ENCODE peak calls at places on chromosomes 4 and X, in seven cellular contexts. Q is uterus; V is effector memory CD4-positive, alpha-beta T cell; W is CD8-positive, alpha-beta memory T cell; Y is transverse colon; N is left ventricle myocardium inferior; T is H9. J is an unnamed sample.
A peak's percentile ranks its signal among the peaks of the same experiment; 100 is the strongest.

GRCh38 chr4:38371391-38371851 is 292.6 kb upstream of the KLF3 start:
- DNase-seq in Q (no peak), N (no peak), T (no peak), Y (no peak), V (no peak), W (no peak), J (no peak)

GRCh38 chr4:76532810-76533209 is 97.8 kb downstream of the SHROOM3 start:
- DNase-seq in Y (no peak), Q (no peak), V (no peak), N (no peak), W (no peak), T (no peak), J (no peak)

GRCh38 chr4:140163029-140163810 is 9.2 kb upstream of the MAML3 start:
- DNase-seq in W (no peak), V (no peak), N (no peak), T (no peak), Y (no peak), Q (peak; percentile 70), J (no peak)

GRCh38 chr4:130486186-130486585 is 1390.2 kb downstream of the C4orf33 start:
- DNase-seq in V (no peak), N (no peak), Y (no peak), T (no peak), Q (no peak), W (no peak), J (no peak)

GRCh38 chr4:80029364-80029763 is 43.7 kb downstream of the ANTXR2 start:
- DNase-seq in N (no peak), T (no peak), Q (no peak), W (no peak), Y (no peak), V (no peak), J (no peak)

GRCh38 chrX:122625821-122626220 is 558.3 kb upstream of the GRIA3 start:
- DNase-seq in Y (no peak), V (no peak), Q (no peak), T (no peak), W (no peak), N (no peak), J (no peak)

GRCh38 chr4:122652379-122652778 is 31.5 kb upstream of the IL21 start:
- DNase-seq in N (no peak), Y (peak; percentile 13), T (no peak), W (peak; percentile 15), V (no peak), Q (peak; percentile 46), J (no peak)

GRCh38 chr4:184317234-184317918 is 99.7 kb upstream of the ENPP6 start:
- DNase-seq in Q (no peak), V (no peak), T (peak; percentile 17), N (no peak), W (no peak), Y (no peak), J (no peak)

GRCh38 chr4:87228561-87228860 is 8.1 kb upstream of the KLHL8 start:
- DNase-seq in Q (no peak), T (no peak), Y (peak; percentile 17), N (no peak), W (no peak), V (no peak), J (no peak)

GRCh38 chr4:152655272-152656129 is 24.3 kb downstream of the TMEM154 start:
- DNase-seq in W (no peak), N (no peak), Q (no peak), Y (peak; percentile 67), T (no peak), V (no peak), J (no peak)

GRCh38 chrX:41900321-41900720 is 23.0 kb downstream of the CASK start:
- DNase-seq in Q (no peak), Y (no peak), W (no peak), T (no peak), N (no peak), V (no peak), J (no peak)

GRCh38 chr4:169017971-169018370 is 7.9 kb upstream of the CBR4 start:
- DNase-seq in T (no peak), Q (no peak), N (no peak), V (no peak), W (no peak), Y (no peak), J (no peak)

GRCh38 chrX:140507223-140507981 is 2.5 kb upstream of the SOX3 start:
- DNase-seq in V (no peak), W (no peak), T (peak; percentile 28), Q (no peak), N (no peak), Y (no peak), J (no peak)

GRCh38 chr4:58749206-58749605 is 1639.0 kb upstream of the IGFBP7 start:
- DNase-seq in N (no peak), W (no peak), Y (peak; percentile 73), V (no peak), T (no peak), Q (no peak), J (peak; percentile 32)

GRCh38 chrX:55142206-55142918 is 53.5 kb downstream of the PAGE2 start:
- DNase-seq in W (no peak), Q (no peak), T (no peak), N (no peak), Y (peak; percentile 21), V (no peak), J (no peak)

GRCh38 chr4:37304612-37305011 is 60.1 kb downstream of the NWD2 start:
- DNase-seq in W (no peak), N (no peak), Q (no peak), T (no peak), V (no peak), Y (no peak), J (no peak)

GRCh38 chr4:90112715-90113114 is 14.5 kb upstream of the CCSER1 start:
- DNase-seq in Y (no peak), N (no peak), T (no peak), Q (no peak), W (no peak), V (no peak), J (no peak)

GRCh38 chr4:102787944-102788343 is 27.2 kb upstream of the MANBA start:
- DNase-seq in Q (no peak), W (no peak), V (no peak), Y (no peak), N (no peak), T (no peak), J (no peak)

GRCh38 chr4:102794999-102795398 is 32.4 kb downstream of the UBE2D3 start:
- DNase-seq in V (no peak), N (no peak), T (no peak), Q (no peak), W (no peak), Y (no peak), J (no peak)

GRCh38 chr4:102792361-102792936 is 31.7 kb upstream of the MANBA start:
- DNase-seq in Y (no peak), V (no peak), W (no peak), N (no peak), T (no peak), Q (no peak), J (no peak)

GRCh38 chr4:102789317-102789717 is 28.5 kb upstream of the MANBA start:
- DNase-seq in Q (no peak), T (no peak), N (no peak), V (no peak), Y (no peak), W (no peak), J (no peak)

DNA sequence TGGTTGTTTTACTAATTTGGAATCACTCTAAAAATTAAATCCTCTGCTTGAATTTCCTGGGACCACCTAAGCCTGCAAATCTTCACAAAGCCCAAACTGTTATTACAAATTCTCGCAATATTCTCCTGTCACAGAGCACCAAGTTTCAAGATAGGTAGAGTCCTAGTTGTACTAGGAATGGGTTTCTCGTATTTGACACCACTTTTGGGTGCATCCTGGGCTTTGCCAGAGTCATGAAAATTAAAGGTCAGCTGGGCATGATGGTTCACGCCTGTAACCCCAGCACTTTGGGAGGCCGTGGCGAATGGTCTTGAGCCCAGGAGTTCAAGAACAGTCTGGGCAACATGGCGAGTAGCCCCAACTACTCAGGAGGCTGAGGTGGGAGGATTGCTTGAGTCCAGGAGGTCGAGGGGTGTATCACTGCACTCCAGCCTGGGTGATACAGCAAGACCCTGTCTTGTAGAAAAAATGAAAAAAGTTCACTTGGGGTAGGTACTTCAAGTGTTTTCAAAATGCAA is 30.6 kb upstream of the MANBA start:
- DNase-seq in Q (no peak), W (no peak), N (no peak), V (no peak), T (no peak), Y (no peak), J (no peak)
- H3K27ac ChIP-seq in Q (no peak overlapping the region), W (no peak overlapping the region), N (no peak overlapping the region), V (no peak overlapping the region), T (no peak overlapping the region), Y (no peak overlapping the region), J (no peak overlapping the region)

GRCh38 chr4:3863841-3864734 is 97.9 kb downstream of the ADRA2C start:
- DNase-seq in W (no peak), Y (no peak), N (no peak), Q (no peak), V (no peak), T (no peak), J (peak; percentile 73)
- H3K27me3 ChIP-seq in W (no peaks in the 10 kb centered on the region), Y (peaks cover 55% of the 10 kb centered on the region), N (peaks cover 99% of the 10 kb centered on the region), Q (no peaks in the 10 kb centered on the region), V (no peaks in the 10 kb centered on the region), T (no peaks in the 10 kb centered on the region), J (no peaks in the 10 kb centered on the region)

GRCh38 chrX:106726485-106727437 is at the start of gene RNF128:
- DNase-seq in Y (peak; percentile 76), W (no peak), T (peak; percentile 78), Q (no peak), N (no peak), V (no peak), J (peak; percentile 59)
- H3K27ac ChIP-seq in Y (peak within 1 kb of the TSS; percentile 77), W (no peak within 1 kb of the TSS), T (no peak within 1 kb of the TSS), Q (no peak within 1 kb of the TSS), N (no peak within 1 kb of the TSS), V (no peak within 1 kb of the TSS), J (peak within 1 kb of the TSS; percentile 41)

GRCh38 chr4:53654300-53654758 is 63.0 kb upstream of the LNX1 start:
- DNase-seq in Y (no peak), Q (peak; percentile 57), V (no peak), T (no peak), W (no peak), N (no peak), J (no peak)

GRCh38 chr4:53658029-53658428 is 66.7 kb upstream of the LNX1 start:
- DNase-seq in W (no peak), V (no peak), N (no peak), T (no peak), Y (no peak), Q (no peak), J (no peak)

GRCh38 chr4:53653484-53654053 is 62.3 kb upstream of the LNX1 start:
- DNase-seq in Q (no peak), V (no peak), Y (peak; percentile 38), N (no peak), W (no peak), T (no peak), J (no peak)

GRCh38 chr4:53659112-53659511 is 67.8 kb upstream of the LNX1 start:
- DNase-seq in W (no peak), Y (no peak), Q (no peak), V (no peak), T (no peak), N (no peak), J (no peak)

DNA sequence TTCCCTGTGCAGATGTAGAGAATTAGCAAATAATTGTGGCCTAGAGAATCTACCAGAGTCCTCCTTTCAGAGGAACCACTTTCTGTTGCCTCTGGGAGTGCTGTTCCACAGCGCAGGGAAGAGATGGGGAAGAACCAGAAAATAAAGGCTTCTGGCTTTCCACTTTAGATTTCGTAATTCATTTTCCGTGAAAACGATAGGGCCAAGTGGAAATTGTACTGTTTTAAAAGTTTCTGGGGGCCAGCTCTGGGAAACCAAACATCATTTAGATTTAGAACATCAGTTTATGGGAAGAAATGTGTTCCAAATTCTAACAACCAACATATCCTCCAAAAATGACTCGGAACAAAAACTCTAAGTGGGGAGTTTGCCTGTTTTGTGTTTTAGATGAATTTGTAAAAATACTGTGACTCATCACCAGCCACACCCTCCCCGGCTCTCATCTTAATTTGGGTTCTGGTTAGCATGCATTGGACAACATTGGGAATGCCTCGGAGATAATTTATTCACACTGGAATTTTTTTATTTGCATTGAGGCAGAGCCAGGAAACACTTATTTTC is 65.2 kb upstream of the LNX1 start:
- DNase-seq in T (no peak), N (no peak), Y (no peak), W (no peak), V (no peak), Q (peak; percentile 79), J (no peak)
- H3K27me3 ChIP-seq in T (no peaks in the 10 kb centered on the region), N (no peaks in the 10 kb centered on the region), Y (no peaks in the 10 kb centered on the region), W (no peaks in the 10 kb centered on the region), V (no peaks in the 10 kb centered on the region), Q (no peaks in the 10 kb centered on the region), J (no peaks in the 10 kb centered on the region)

J was measured in left lung.